ENCODE peak calls at places on chromosomes 11 and 22, in six cellular contexts. One of them, this sample, is unnamed.

GRCh38 chr22:31337178-31337577 is 9.0 kb downstream of the PATZ1 start:
- DNase-seq in GM04503: no peak
- DNase-seq in kidney epithelial cell: no peak
- DNase-seq in stimulated activated CD4-positive, alpha-beta T cell treated with anti-CD3 and anti-CD28 coated beads, Interleukin-1b, Interleukin-23, amount 100 ng/mL, for 24 hours: no peak
- DNase-seq in fibroblast of lung: no peak
- DNase-seq in Daoy: no peak
- DNase-seq in this sample: no peak

GRCh38 chr11:66082936-66083698 is 13.0 kb downstream of the PACS1 start:
- DNase-seq in kidney epithelial cell: no peak
- DNase-seq in fibroblast of lung: peak
- DNase-seq in Daoy: peak
- DNase-seq in GM04503: no peak
- DNase-seq in stimulated activated CD4-positive, alpha-beta T cell treated with anti-CD3 and anti-CD28 coated beads, Interleukin-1b, Interleukin-23, amount 100 ng/mL, for 24 hours: no peak
- DNase-seq in this sample: no peak

GRCh38 chr11:13189561-13190435 is 87.8 kb upstream of the BMAL1 start:
- DNase-seq in kidney epithelial cell: no peak
- DNase-seq in stimulated activated CD4-positive, alpha-beta T cell treated with anti-CD3 and anti-CD28 coated beads, Interleukin-1b, Interleukin-23, amount 100 ng/mL, for 24 hours: no peak
- DNase-seq in fibroblast of lung: peak
- DNase-seq in Daoy: no peak
- DNase-seq in GM04503: no peak
- DNase-seq in this sample: no peak

GRCh38 chr22:38755155-38755910 is 465 bp downstream of the SUN2 start:
- DNase-seq in fibroblast of lung: peak
- DNase-seq in GM04503: peak
- DNase-seq in kidney epithelial cell: no peak
- DNase-seq in stimulated activated CD4-positive, alpha-beta T cell treated with anti-CD3 and anti-CD28 coated beads, Interleukin-1b, Interleukin-23, amount 100 ng/mL, for 24 hours: no peak
- DNase-seq in Daoy: peak
- DNase-seq in this sample: peak

GRCh38 chr22:46472722-46473016 is 64.8 kb downstream of the CELSR1 start:
- DNase-seq in GM04503: no peak
- DNase-seq in fibroblast of lung: no peak
- DNase-seq in kidney epithelial cell: no peak
- DNase-seq in stimulated activated CD4-positive, alpha-beta T cell treated with anti-CD3 and anti-CD28 coated beads, Interleukin-1b, Interleukin-23, amount 100 ng/mL, for 24 hours: no peak
- DNase-seq in Daoy: no peak
- DNase-seq in this sample: no peak

GRCh38 chr11:120057028-120057330 is 80.9 kb downstream of the TRIM29 start:
- DNase-seq in GM04503: no peak
- DNase-seq in Daoy: no peak
- DNase-seq in stimulated activated CD4-positive, alpha-beta T cell treated with anti-CD3 and anti-CD28 coated beads, Interleukin-1b, Interleukin-23, amount 100 ng/mL, for 24 hours: no peak
- DNase-seq in kidney epithelial cell: no peak
- DNase-seq in fibroblast of lung: no peak
- DNase-seq in this sample: no peak

GRCh38 chr11:66337103-66337899 is 1.1 kb upstream of the RIN1 start:
- DNase-seq in Daoy: peak
- DNase-seq in stimulated activated CD4-positive, alpha-beta T cell treated with anti-CD3 and anti-CD28 coated beads, Interleukin-1b, Interleukin-23, amount 100 ng/mL, for 24 hours: no peak
- DNase-seq in GM04503: no peak
- DNase-seq in fibroblast of lung: peak
- DNase-seq in kidney epithelial cell: no peak
- DNase-seq in this sample: no peak

GRCh38 chr11:95456704-95457491 is 225.9 kb upstream of the SESN3 start:
- DNase-seq in stimulated activated CD4-positive, alpha-beta T cell treated with anti-CD3 and anti-CD28 coated beads, Interleukin-1b, Interleukin-23, amount 100 ng/mL, for 24 hours: no peak
- DNase-seq in kidney epithelial cell: no peak
- DNase-seq in fibroblast of lung: peak
- DNase-seq in GM04503: no peak
- DNase-seq in Daoy: peak
- DNase-seq in this sample: no peak

GRCh38 chr11:77503006-77503405 is 29.1 kb upstream of the PAK1 start:
- DNase-seq in fibroblast of lung: peak
- DNase-seq in kidney epithelial cell: no peak
- DNase-seq in GM04503: peak
- DNase-seq in stimulated activated CD4-positive, alpha-beta T cell treated with anti-CD3 and anti-CD28 coated beads, Interleukin-1b, Interleukin-23, amount 100 ng/mL, for 24 hours: no peak
- DNase-seq in Daoy: no peak
- DNase-seq in this sample: no peak

GRCh38 chr11:101862410-101863233 is 52.2 kb upstream of the CEP126 start:
- DNase-seq in Daoy: peak
- DNase-seq in stimulated activated CD4-positive, alpha-beta T cell treated with anti-CD3 and anti-CD28 coated beads, Interleukin-1b, Interleukin-23, amount 100 ng/mL, for 24 hours: no peak
- DNase-seq in fibroblast of lung: peak
- DNase-seq in kidney epithelial cell: no peak
- DNase-seq in GM04503: no peak
- DNase-seq in this sample: no peak

GRCh38 chr11:129372609-129373488 is 2.8 kb upstream of the BARX2 start:
- DNase-seq in Daoy: peak
- DNase-seq in kidney epithelial cell: no peak
- DNase-seq in fibroblast of lung: no peak
- DNase-seq in stimulated activated CD4-positive, alpha-beta T cell treated with anti-CD3 and anti-CD28 coated beads, Interleukin-1b, Interleukin-23, amount 100 ng/mL, for 24 hours: no peak
- DNase-seq in GM04503: no peak
- DNase-seq in this sample: no peak

GRCh38 chr22:18034076-18034475 is 9.7 kb upstream of the MICAL3 start:
- DNase-seq in Daoy: no peak
- DNase-seq in GM04503: no peak
- DNase-seq in stimulated activated CD4-positive, alpha-beta T cell treated with anti-CD3 and anti-CD28 coated beads, Interleukin-1b, Interleukin-23, amount 100 ng/mL, for 24 hours: no peak
- DNase-seq in kidney epithelial cell: no peak
- DNase-seq in fibroblast of lung: no peak
- DNase-seq in this sample: no peak

GRCh38 chr11:15222777-15223176 is 108.1 kb downstream of the INSC start:
- DNase-seq in GM04503: no peak
- DNase-seq in fibroblast of lung: peak
- DNase-seq in Daoy: no peak
- DNase-seq in stimulated activated CD4-positive, alpha-beta T cell treated with anti-CD3 and anti-CD28 coated beads, Interleukin-1b, Interleukin-23, amount 100 ng/mL, for 24 hours: no peak
- DNase-seq in kidney epithelial cell: no peak
- DNase-seq in this sample: no peak

GRCh38 chr22:27551402-27551801 is 250.2 kb downstream of the MN1 start:
- DNase-seq in GM04503: no peak
- DNase-seq in stimulated activated CD4-positive, alpha-beta T cell treated with anti-CD3 and anti-CD28 coated beads, Interleukin-1b, Interleukin-23, amount 100 ng/mL, for 24 hours: no peak
- DNase-seq in kidney epithelial cell: no peak
- DNase-seq in Daoy: no peak
- DNase-seq in fibroblast of lung: no peak
- DNase-seq in this sample: no peak

GRCh38 chr11:64357904-64358535 is 942 bp upstream of the RPS6KA4 start:
- DNase-seq in stimulated activated CD4-positive, alpha-beta T cell treated with anti-CD3 and anti-CD28 coated beads, Interleukin-1b, Interleukin-23, amount 100 ng/mL, for 24 hours: no peak
- DNase-seq in fibroblast of lung: peak
- DNase-seq in Daoy: peak
- DNase-seq in GM04503: no peak
- DNase-seq in kidney epithelial cell: no peak
- DNase-seq in this sample: peak

GRCh38 chr11:75280227-75280671 is 39.7 kb downstream of the TPBGL start:
- DNase-seq in GM04503: no peak
- DNase-seq in stimulated activated CD4-positive, alpha-beta T cell treated with anti-CD3 and anti-CD28 coated beads, Interleukin-1b, Interleukin-23, amount 100 ng/mL, for 24 hours: peak
- DNase-seq in Daoy: peak
- DNase-seq in kidney epithelial cell: no peak
- DNase-seq in fibroblast of lung: peak
- DNase-seq in this sample: peak

GRCh38 chr22:31947296-31947695 is 3.0 kb downstream of the YWHAH start:
- DNase-seq in fibroblast of lung: no peak
- DNase-seq in Daoy: no peak
- DNase-seq in kidney epithelial cell: no peak
- DNase-seq in GM04503: no peak
- DNase-seq in stimulated activated CD4-positive, alpha-beta T cell treated with anti-CD3 and anti-CD28 coated beads, Interleukin-1b, Interleukin-23, amount 100 ng/mL, for 24 hours: no peak
- DNase-seq in this sample: no peak

GRCh38 chr22:28674121-28674563 is 5.5 kb downstream of the TTC28 start:
- DNase-seq in kidney epithelial cell: no peak
- DNase-seq in stimulated activated CD4-positive, alpha-beta T cell treated with anti-CD3 and anti-CD28 coated beads, Interleukin-1b, Interleukin-23, amount 100 ng/mL, for 24 hours: no peak
- DNase-seq in fibroblast of lung: peak
- DNase-seq in GM04503: no peak
- DNase-seq in Daoy: peak
- DNase-seq in this sample: no peak

GRCh38 chr22:27705391-27706080 is 96.0 kb downstream of the MN1 start:
- DNase-seq in Daoy: no peak
- DNase-seq in stimulated activated CD4-positive, alpha-beta T cell treated with anti-CD3 and anti-CD28 coated beads, Interleukin-1b, Interleukin-23, amount 100 ng/mL, for 24 hours: no peak
- DNase-seq in fibroblast of lung: no peak
- DNase-seq in kidney epithelial cell: no peak
- DNase-seq in GM04503: no peak
- DNase-seq in this sample: no peak

GRCh38 chr22:47089796-47090460 is 327.5 kb downstream of the TBC1D22A start:
- DNase-seq in GM04503: no peak
- DNase-seq in fibroblast of lung: no peak
- DNase-seq in stimulated activated CD4-positive, alpha-beta T cell treated with anti-CD3 and anti-CD28 coated beads, Interleukin-1b, Interleukin-23, amount 100 ng/mL, for 24 hours: no peak
- DNase-seq in Daoy: no peak
- DNase-seq in kidney epithelial cell: no peak
- DNase-seq in this sample: peak

GRCh38 chr22:49968313-49968830 is 7.8 kb downstream of the PIM3 start:
- DNase-seq in fibroblast of lung: no peak
- DNase-seq in GM04503: no peak
- DNase-seq in kidney epithelial cell: no peak
- DNase-seq in Daoy: peak
- DNase-seq in stimulated activated CD4-positive, alpha-beta T cell treated with anti-CD3 and anti-CD28 coated beads, Interleukin-1b, Interleukin-23, amount 100 ng/mL, for 24 hours: no peak
- DNase-seq in this sample: no peak

GRCh38 chr11:70468256-70469230 is 70.2 kb downstream of the CTTN start:
- DNase-seq in kidney epithelial cell: no peak
- DNase-seq in Daoy: no peak
- DNase-seq in fibroblast of lung: no peak
- DNase-seq in stimulated activated CD4-positive, alpha-beta T cell treated with anti-CD3 and anti-CD28 coated beads, Interleukin-1b, Interleukin-23, amount 100 ng/mL, for 24 hours: no peak
- DNase-seq in GM04503: no peak
- DNase-seq in this sample: no peak

GRCh38 chr11:109085708-109086373 is 336.1 kb upstream of the C11orf87 start:
- DNase-seq in kidney epithelial cell: no peak
- DNase-seq in Daoy: no peak
- DNase-seq in stimulated activated CD4-positive, alpha-beta T cell treated with anti-CD3 and anti-CD28 coated beads, Interleukin-1b, Interleukin-23, amount 100 ng/mL, for 24 hours: no peak
- DNase-seq in GM04503: peak
- DNase-seq in fibroblast of lung: peak
- DNase-seq in this sample: no peak

GRCh38 chr11:124801636-124802312 is 1.6 kb upstream of the MSANTD2 start:
- DNase-seq in fibroblast of lung: no peak
- DNase-seq in Daoy: no peak
- DNase-seq in GM04503: no peak
- DNase-seq in stimulated activated CD4-positive, alpha-beta T cell treated with anti-CD3 and anti-CD28 coated beads, Interleukin-1b, Interleukin-23, amount 100 ng/mL, for 24 hours: no peak
- DNase-seq in kidney epithelial cell: no peak
- DNase-seq in this sample: no peak

GRCh38 chr11:61452825-61453224 is 22.9 kb downstream of the SDHAF2 start:
- DNase-seq in kidney epithelial cell: no peak
- DNase-seq in fibroblast of lung: no peak
- DNase-seq in Daoy: no peak
- DNase-seq in stimulated activated CD4-positive, alpha-beta T cell treated with anti-CD3 and anti-CD28 coated beads, Interleukin-1b, Interleukin-23, amount 100 ng/mL, for 24 hours: no peak
- DNase-seq in GM04503: no peak
- DNase-seq in this sample: no peak

GRCh38 chr11:92224394-92225205 is at the start of gene FAT3:
- DNase-seq in Daoy: peak
- DNase-seq in stimulated activated CD4-positive, alpha-beta T cell treated with anti-CD3 and anti-CD28 coated beads, Interleukin-1b, Interleukin-23, amount 100 ng/mL, for 24 hours: no peak
- DNase-seq in fibroblast of lung: peak
- DNase-seq in kidney epithelial cell: no peak
- DNase-seq in GM04503: no peak
- DNase-seq in this sample: no peak

GRCh38 chr11:59456661-59457060 is at the start of gene OR4D6:
- DNase-seq in kidney epithelial cell: no peak
- DNase-seq in stimulated activated CD4-positive, alpha-beta T cell treated with anti-CD3 and anti-CD28 coated beads, Interleukin-1b, Interleukin-23, amount 100 ng/mL, for 24 hours: no peak
- DNase-seq in Daoy: no peak
- DNase-seq in GM04503: no peak
- DNase-seq in fibroblast of lung: no peak
- DNase-seq in this sample: no peak

GRCh38 chr11:134901955-134902707 is 490.1 kb upstream of the B3GAT1 start:
- DNase-seq in GM04503: no peak
- DNase-seq in fibroblast of lung: no peak
- DNase-seq in Daoy: no peak
- DNase-seq in kidney epithelial cell: no peak
- DNase-seq in stimulated activated CD4-positive, alpha-beta T cell treated with anti-CD3 and anti-CD28 coated beads, Interleukin-1b, Interleukin-23, amount 100 ng/mL, for 24 hours: no peak
- DNase-seq in this sample: no peak

GRCh38 chr11:12126352-12127019 is 16.1 kb downstream of the MICAL2 start:
- DNase-seq in Daoy: peak
- DNase-seq in GM04503: peak
- DNase-seq in kidney epithelial cell: peak
- DNase-seq in fibroblast of lung: peak
- DNase-seq in stimulated activated CD4-positive, alpha-beta T cell treated with anti-CD3 and anti-CD28 coated beads, Interleukin-1b, Interleukin-23, amount 100 ng/mL, for 24 hours: no peak
- DNase-seq in this sample: no peak

GRCh38 chr22:39237276-39238123 is 7.3 kb downstream of the PDGFB start:
- DNase-seq in Daoy: no peak
- DNase-seq in GM04503: no peak
- DNase-seq in kidney epithelial cell: no peak
- DNase-seq in stimulated activated CD4-positive, alpha-beta T cell treated with anti-CD3 and anti-CD28 coated beads, Interleukin-1b, Interleukin-23, amount 100 ng/mL, for 24 hours: no peak
- DNase-seq in fibroblast of lung: no peak
- DNase-seq in this sample: no peak

GRCh38 chr11:64933935-64934693 is 1.6 kb downstream of the GPHA2 start:
- DNase-seq in fibroblast of lung: no peak
- DNase-seq in kidney epithelial cell: no peak
- DNase-seq in GM04503: no peak
- DNase-seq in Daoy: no peak
- DNase-seq in stimulated activated CD4-positive, alpha-beta T cell treated with anti-CD3 and anti-CD28 coated beads, Interleukin-1b, Interleukin-23, amount 100 ng/mL, for 24 hours: no peak
- DNase-seq in this sample: no peak

GRCh38 chr11:64867748-64868462 is 10.5 kb downstream of the EHD1 start:
- DNase-seq in kidney epithelial cell: no peak
- DNase-seq in GM04503: no peak
- DNase-seq in fibroblast of lung: peak
- DNase-seq in stimulated activated CD4-positive, alpha-beta T cell treated with anti-CD3 and anti-CD28 coated beads, Interleukin-1b, Interleukin-23, amount 100 ng/mL, for 24 hours: no peak
- DNase-seq in Daoy: no peak
- DNase-seq in this sample: no peak

GRCh38 chr22:25845985-25846745 is 104.2 kb downstream of the MYO18B start:
- DNase-seq in kidney epithelial cell: no peak
- DNase-seq in GM04503: no peak
- DNase-seq in Daoy: peak
- DNase-seq in stimulated activated CD4-positive, alpha-beta T cell treated with anti-CD3 and anti-CD28 coated beads, Interleukin-1b, Interleukin-23, amount 100 ng/mL, for 24 hours: no peak
- DNase-seq in fibroblast of lung: no peak
- DNase-seq in this sample: no peak

GRCh38 chr11:111469200-111469599 is 43.0 kb downstream of the BTG4 start:
- DNase-seq in GM04503: no peak
- DNase-seq in fibroblast of lung: no peak
- DNase-seq in kidney epithelial cell: no peak
- DNase-seq in Daoy: no peak
- DNase-seq in stimulated activated CD4-positive, alpha-beta T cell treated with anti-CD3 and anti-CD28 coated beads, Interleukin-1b, Interleukin-23, amount 100 ng/mL, for 24 hours: no peak
- DNase-seq in this sample: no peak

GRCh38 chr22:45285431-45286058 is 796 bp downstream of the UPK3A start:
- DNase-seq in stimulated activated CD4-positive, alpha-beta T cell treated with anti-CD3 and anti-CD28 coated beads, Interleukin-1b, Interleukin-23, amount 100 ng/mL, for 24 hours: no peak
- DNase-seq in kidney epithelial cell: no peak
- DNase-seq in GM04503: no peak
- DNase-seq in fibroblast of lung: no peak
- DNase-seq in Daoy: no peak
- DNase-seq in this sample: no peak

GRCh38 chr11:2808850-2809847 is 76.4 kb downstream of the CDKN1C start:
- DNase-seq in GM04503: no peak
- DNase-seq in kidney epithelial cell: no peak
- DNase-seq in stimulated activated CD4-positive, alpha-beta T cell treated with anti-CD3 and anti-CD28 coated beads, Interleukin-1b, Interleukin-23, amount 100 ng/mL, for 24 hours: no peak
- DNase-seq in Daoy: no peak
- DNase-seq in fibroblast of lung: no peak
- DNase-seq in this sample: peak

GRCh38 chr22:26906464-26906863 is 249.1 kb downstream of the MIAT start:
- DNase-seq in GM04503: no peak
- DNase-seq in fibroblast of lung: no peak
- DNase-seq in stimulated activated CD4-positive, alpha-beta T cell treated with anti-CD3 and anti-CD28 coated beads, Interleukin-1b, Interleukin-23, amount 100 ng/mL, for 24 hours: no peak
- DNase-seq in Daoy: no peak
- DNase-seq in kidney epithelial cell: no peak
- DNase-seq in this sample: no peak

GRCh38 chr11:9273430-9274336 is 8.5 kb upstream of the DENND5A start:
- DNase-seq in Daoy: no peak
- DNase-seq in fibroblast of lung: peak
- DNase-seq in stimulated activated CD4-positive, alpha-beta T cell treated with anti-CD3 and anti-CD28 coated beads, Interleukin-1b, Interleukin-23, amount 100 ng/mL, for 24 hours: no peak
- DNase-seq in kidney epithelial cell: no peak
- DNase-seq in GM04503: peak
- DNase-seq in this sample: no peak